ENCODE peak calls at places on chromosomes 5 and 9, in seven cellular contexts. H is cardiac muscle cell; Q is astrocyte of the spinal cord; U is effector memory CD4-positive, alpha-beta T cell; M is NCI-H1105 treated with DMSO at 0.1 percent for 48 hours; I is ACHN; J is hepatocyte. V is an unnamed sample.

GRCh38 chr5:120568716-120569115 is 104.6 kb downstream of the PRR16 start:
- DNase-seq in H (no peak), Q (no peak), J (no peak), U (no peak), I (no peak), M (no peak), V (no peak)

GRCh38 chr5:77846422-77847128 is 70.4 kb upstream of the TBCA start:
- DNase-seq in H (no peak), U (no peak), I (no peak), J (no peak), Q (no peak), M (no peak), V (peak; percentile 48)

GRCh38 chr9:114989600-114990410 is 59.4 kb upstream of the TNFSF8 start:
- DNase-seq in U (no peak), I (no peak), J (no peak), H (no peak), M (no peak), Q (no peak), V (no peak)

GRCh38 chr5:87421307-87421706 is 8.6 kb upstream of the CCNH start:
- DNase-seq in I (no peak), M (no peak), J (no peak), U (no peak), Q (no peak), H (no peak), V (no peak)

GRCh38 chr9:124285490-124285889 is 27.7 kb downstream of the NEK6 start:
- DNase-seq in Q (no peak), H (no peak), I (no peak), M (no peak), J (no peak), U (no peak), V (no peak)

GRCh38 chr9:70746760-70747159 is 332.3 kb upstream of the KLF9 start:
- DNase-seq in Q (no peak), U (no peak), M (peak; percentile 73), J (peak; percentile 25), H (no peak), I (no peak), V (no peak)

GRCh38 chr5:9533096-9533495 is 12.8 kb downstream of the SEMA5A start:
- DNase-seq in M (no peak), J (no peak), I (no peak), H (no peak), Q (no peak), U (no peak), V (no peak)

GRCh38 chr9:110580850-110581249 is 1.3 kb upstream of the SVEP1 start:
- DNase-seq in U (no peak), H (no peak), J (no peak), Q (no peak), I (no peak), M (no peak), V (no peak)

GRCh38 chr9:129380961-129381401 is 202.9 kb upstream of the IER5L start:
- DNase-seq in I (no peak), U (no peak), Q (no peak), H (no peak), M (no peak), J (no peak), V (no peak)

GRCh38 chr9:101018391-101018990 is 10.0 kb upstream of the PLPPR1 start:
- DNase-seq in U (no peak), I (no peak), H (no peak), Q (no peak), J (no peak), M (peak; percentile 80), V (no peak)

GRCh38 chr9:100474082-100474949 is 1.4 kb downstream of the TMEFF1 start:
- DNase-seq in H (peak; percentile 7), U (no peak), I (no peak), Q (no peak), J (peak; percentile 46), M (no peak), V (peak; percentile 35)

GRCh38 chr5:127186657-127187056 is 103.9 kb upstream of the MEGF10 start:
- DNase-seq in H (no peak), Q (peak; percentile 16), J (peak; percentile 13), U (no peak), I (no peak), M (no peak), V (no peak)

GRCh38 chr5:118405650-118406061 is 582.7 kb downstream of the DTWD2 start:
- DNase-seq in U (no peak), H (peak; percentile 2), J (peak; percentile 7), M (no peak), I (no peak), Q (peak; percentile 5), V (peak; percentile 12)

GRCh38 chr9:114280636-114281315 is 42.1 kb upstream of the ORM1 start:
- DNase-seq in M (no peak), I (no peak), Q (no peak), U (no peak), H (no peak), J (no peak), V (no peak)

GRCh38 chr9:136193891-136194279 is 11.0 kb downstream of the LHX3 start:
- DNase-seq in Q (no peak), H (no peak), I (no peak), J (no peak), M (no peak), U (no peak), V (no peak)

GRCh38 chr5:18465833-18466681 is 831.8 kb downstream of the TAF11L14 start:
- DNase-seq in Q (peak; percentile 75), J (peak; percentile 62), I (peak; percentile 61), U (no peak), M (peak; percentile 45), H (peak; percentile 63), V (peak; percentile 64)

GRCh38 chr5:4128994-4129393 is 533.4 kb downstream of the IRX1 start:
- DNase-seq in Q (no peak), H (no peak), U (no peak), J (no peak), M (no peak), I (no peak), V (no peak)

V was measured in nephron progenitor cell.